ENCODE peak calls at places on chromosomes 16 and 17, in four cellular contexts. U, V, L and A are unnamed samples.

GRCh38 chr16:10521681-10522274 is 58.6 kb downstream of the EMP2 start:
- DNase-seq in U (peak; percentile 70), V (peak; percentile 41), L (peak; percentile 49), A (peak; percentile 79)

GRCh38 chr17:1931759-1932579 is 93.2 kb downstream of the RTN4RL1 start:
- DNase-seq in U (no peak), V (no peak), L (no peak), A (no peak)

GRCh38 chr17:385836-386144 is 33.2 kb upstream of the RPH3AL start:
- DNase-seq in U (no peak), V (no peak), L (no peak), A (no peak)

GRCh38 chr16:80012586-80012985 is 412.0 kb upstream of the MAF start:
- DNase-seq in U (no peak), V (no peak), L (no peak), A (no peak)

GRCh38 chr17:80071116-80071980 is 30.0 kb upstream of the GAA start:
- DNase-seq in U (no peak), V (peak; percentile 68), L (peak; percentile 82), A (no peak)

GRCh38 chr17:77209330-77209748 is 68.6 kb downstream of the SEC14L1 start:
- DNase-seq in U (no peak), V (no peak), L (no peak), A (no peak)

GRCh38 chr17:6570731-6571465 is 14.5 kb upstream of the PITPNM3 start:
- DNase-seq in U (no peak), V (no peak), L (no peak), A (no peak)

GRCh38 chr16:82991941-82992675 is 365.3 kb downstream of the CDH13 start:
- DNase-seq in U (no peak), V (no peak), L (no peak), A (no peak)

GRCh38 chr16:78002915-78003538 is 19.3 kb upstream of the CLEC3A start:
- DNase-seq in U (peak; percentile 79), V (peak; percentile 77), L (peak; percentile 88), A (peak; percentile 94)

GRCh38 chr17:10316986-10317834 is 55.6 kb downstream of the MYH13 start:
- DNase-seq in U (peak; percentile 30), V (peak; percentile 44), L (no peak), A (peak; percentile 80)

GRCh38 chr16:84463221-84463620 is 41.2 kb downstream of the MEAK7 start:
- DNase-seq in U (no peak), V (no peak), L (no peak), A (no peak)

GRCh38 chr16:50884066-50884860 is 142.4 kb downstream of the CYLD start:
- DNase-seq in U (peak; percentile 6), V (peak; percentile 31), L (no peak), A (peak; percentile 34)

GRCh38 chr16:12542818-12543699 is 260.6 kb downstream of the CPPED1 start:
- DNase-seq in U (peak; percentile 78), V (no peak), L (no peak), A (no peak)

GRCh38 chr17:58369214-58370031 is 17.4 kb upstream of the SUPT4H1 start:
- DNase-seq in U (no peak), V (no peak), L (no peak), A (no peak)

GRCh38 chr16:6884002-6884401 is 448.6 kb upstream of the RBFOX1 start:
- DNase-seq in U (peak; percentile 4), V (no peak), L (no peak), A (no peak)

GRCh38 chr16:72783716-72784320 is 264.1 kb downstream of the ZFHX3 start:
- DNase-seq in U (no peak), V (no peak), L (no peak), A (no peak)

GRCh38 chr17:49949634-49950033 is 19.4 kb upstream of the DLX4 start:
- DNase-seq in U (no peak), V (no peak), L (no peak), A (no peak)

GRCh38 chr17:12965988-12966387 is 51.8 kb downstream of the ELAC2 start:
- DNase-seq in U (no peak), V (no peak), L (no peak), A (no peak)

GRCh38 chr17:30600830-30601494 is 123.8 kb downstream of the GOSR1 start:
- DNase-seq in U (peak; percentile 58), V (peak; percentile 25), L (peak; percentile 39), A (no peak)

GRCh38 chr17:77844681-77845080 is 113.8 kb upstream of the TNRC6C start:
- DNase-seq in U (no peak), V (peak; percentile 14), L (no peak), A (no peak)

GRCh38 chr17:40596261-40596919 is 31.1 kb upstream of the CCR7 start:
- DNase-seq in U (peak; percentile 72), V (no peak), L (no peak), A (no peak)

DNA sequence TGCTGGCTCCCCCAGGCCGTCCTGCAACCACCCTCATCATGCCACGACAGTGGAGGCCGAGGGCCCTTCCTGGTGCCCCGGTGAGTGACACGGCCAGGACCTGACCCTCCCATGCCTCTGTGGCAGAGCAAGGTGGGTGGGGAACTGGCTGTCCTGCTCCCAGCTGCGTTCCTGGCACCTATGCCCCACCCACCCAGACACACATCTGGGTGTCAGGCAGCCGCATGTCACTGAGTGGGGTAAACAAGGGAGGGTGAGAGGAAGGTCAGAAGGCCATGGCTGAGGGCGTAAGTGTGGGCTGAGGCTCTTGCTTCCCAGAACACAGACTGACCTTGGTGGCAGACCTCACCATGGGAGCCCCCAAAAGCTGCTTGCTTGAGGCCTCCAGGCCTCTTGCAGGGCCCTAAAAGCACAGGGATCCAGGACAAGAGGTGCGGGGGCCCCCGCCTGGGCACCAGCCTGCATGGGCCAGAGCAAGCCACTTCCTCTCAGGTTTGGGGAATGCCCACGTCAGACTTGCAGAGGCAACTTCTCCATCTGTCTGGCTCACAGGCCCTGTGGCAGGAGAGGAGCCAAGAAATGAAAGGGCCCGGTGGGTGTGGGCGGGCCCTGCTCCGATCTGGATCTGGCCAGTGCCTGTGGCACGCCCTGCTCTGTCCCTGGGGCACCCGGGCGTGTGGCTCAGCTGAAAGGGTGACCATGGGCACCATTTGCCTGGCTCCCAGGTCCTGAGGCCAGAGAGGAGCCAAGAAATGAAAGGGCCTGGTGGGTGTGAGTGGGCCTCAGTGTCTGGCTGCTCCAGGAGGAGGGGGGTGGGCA is 3.9 kb upstream of the CCDC57 start:
- DNase-seq in U (no peak), V (peak; percentile 82), L (peak; percentile 43), A (peak; percentile 91)
- TF ChIP-seq CTCF in U (no peak), V (no peak), L (no peak), A (no peak)

DNA sequence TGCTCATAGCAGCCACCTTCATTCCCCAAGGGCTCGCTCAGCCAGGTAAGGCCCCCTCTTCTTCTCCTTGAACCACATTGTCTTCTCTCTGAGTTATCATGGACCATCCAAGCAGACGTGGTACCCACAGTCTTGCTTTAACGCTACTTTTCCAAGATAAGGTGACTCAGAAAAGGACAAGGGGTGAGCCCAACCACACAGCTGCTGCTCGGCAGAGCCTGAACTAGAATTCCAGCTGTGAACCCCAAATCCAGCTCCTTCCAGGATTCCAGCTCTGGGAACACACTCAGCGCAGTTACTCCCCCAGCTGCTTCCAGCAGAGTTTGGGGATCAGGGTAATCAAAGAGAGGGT is 272 bp downstream of the CCL2 start:
- DNase-seq in U (no peak), V (no peak), L (no peak), A (no peak)
- H3K4me1 ChIP-seq in U (no peaks in the 10 kb centered on the region), V (no peaks in the 10 kb centered on the region), L (peaks cover 75% of the 10 kb centered on the region), A (peaks cover 55% of the 10 kb centered on the region)

DNA sequence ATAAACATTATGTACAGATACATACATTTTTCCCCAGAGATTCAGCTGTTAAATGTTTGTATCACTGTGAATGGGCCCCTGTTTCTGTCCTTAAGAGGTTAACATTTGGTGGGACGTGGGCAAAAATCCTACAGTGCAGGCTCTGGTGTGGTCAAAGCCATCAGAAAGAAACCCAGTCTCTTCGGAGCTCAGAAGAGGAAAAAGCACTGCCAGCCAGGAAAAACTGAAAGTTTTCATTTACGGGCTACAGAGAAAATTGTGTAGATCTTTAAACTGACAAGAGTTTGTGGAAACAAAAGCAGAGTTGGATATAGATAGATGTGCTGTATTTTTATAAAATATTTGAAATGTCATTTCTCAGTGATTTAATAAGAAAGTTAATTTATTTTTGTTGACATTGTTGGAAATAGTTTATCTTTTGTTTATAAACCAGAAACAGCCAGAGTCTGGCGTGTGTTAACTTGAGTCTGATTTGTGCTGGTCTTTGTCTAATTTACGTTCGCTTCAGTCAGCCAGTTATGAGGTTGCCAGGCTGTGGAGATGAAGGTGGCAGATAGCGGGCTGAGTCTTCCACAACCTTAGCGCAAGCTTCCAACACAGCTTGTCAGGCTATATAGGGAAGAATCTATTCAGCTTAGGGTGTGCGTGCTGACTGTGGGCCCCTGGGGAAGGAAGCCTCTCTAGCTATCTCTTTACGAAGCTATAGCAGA is 9.5 kb upstream of the TEKT3 start:
- DNase-seq in U (no peak), V (no peak), L (no peak), A (no peak)
- H3K36me3 ChIP-seq in U (no peaks in the 10 kb centered on the region), V (no peaks in the 10 kb centered on the region), L (no peaks in the 10 kb centered on the region), A (no peaks in the 10 kb centered on the region)

GRCh38 chr17:57086069-57086930 is 1.3 kb downstream of the AKAP1 start:
- DNase-seq in U (peak; percentile 50), V (peak; percentile 63), L (peak; percentile 33), A (no peak)

GRCh38 chr17:57088298-57088697 is 3.3 kb downstream of the AKAP1 start:
- DNase-seq in U (no peak), V (no peak), L (no peak), A (no peak)

GRCh38 chr17:57084802-57085447 is at the start of gene AKAP1:
- DNase-seq in U (peak; percentile 98), V (peak; percentile 97), L (peak; percentile 95), A (peak; percentile 87)

GRCh38 chr17:57084361-57084801 is 665 bp upstream of the AKAP1 start:
- DNase-seq in U (no peak), V (no peak), L (no peak), A (no peak)

GRCh38 chr17:57085448-57086068 is 512 bp downstream of the AKAP1 start:
- DNase-seq in U (peak; percentile 69), V (peak; percentile 87), L (peak; percentile 54), A (no peak)
- TF ChIP-seq CTCF in U (peak; percentile 50), V (no peak), L (no peak), A (no peak)

GRCh38 chr17:45221997-45222272 is 250 bp downstream of the FMNL1 start:
- DNase-seq in U (no peak), V (no peak), L (no peak), A (no peak)
- H3K4me1 ChIP-seq in U (peaks cover 51% of the 10 kb centered on the region), V (no peaks in the 10 kb centered on the region), L (peaks cover 8% of the 10 kb centered on the region), A (peaks cover 5% of the 10 kb centered on the region)

DNA sequence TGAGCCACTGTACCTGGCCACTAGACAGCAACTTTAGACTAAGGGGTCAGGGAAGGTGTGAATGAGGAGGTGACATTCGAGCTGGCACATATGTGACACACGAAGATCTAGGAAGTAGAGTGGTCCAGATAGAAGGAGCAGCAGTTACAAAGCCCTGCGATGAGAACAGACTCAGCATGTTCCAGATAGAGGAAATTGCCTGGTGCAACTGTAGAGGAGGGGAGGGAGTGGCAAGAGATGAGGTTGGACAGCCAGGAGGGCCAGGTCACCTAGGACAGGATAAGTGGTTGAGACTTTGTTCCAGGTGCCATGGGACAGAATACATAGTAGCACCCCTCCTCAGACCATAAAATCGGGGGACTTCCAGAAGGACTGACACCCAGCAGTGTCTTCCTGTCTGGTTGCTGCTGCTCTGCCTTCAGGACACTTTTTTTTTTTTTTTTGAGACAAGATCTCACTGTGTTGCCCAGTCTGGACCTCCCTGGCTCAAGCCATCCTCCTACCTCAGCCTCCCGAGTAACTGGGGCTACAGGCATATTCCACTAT is 11.0 kb upstream of the CENPT start:
- DNase-seq in U (no peak), V (no peak), L (no peak), A (no peak)
- H3K36me3 ChIP-seq in U (peaks cover 75% of the 10 kb centered on the region), V (no peaks in the 10 kb centered on the region), L (peaks cover 20% of the 10 kb centered on the region), A (peaks cover 3% of the 10 kb centered on the region)

GRCh38 chr17:82659886-82660285 is 11.6 kb upstream of the WDR45B start:
- DNase-seq in U (no peak), V (no peak), L (no peak), A (no peak)
- TF ChIP-seq CTCF in U (no peak), V (no peak), L (no peak), A (no peak)